ENCODE peak calls at places on chromosomes 5 and 9, in six cellular contexts. U is stomach, K is GM10248, P is HCT116, H is Peyer's patch, F is WERI-Rb-1. S is an unnamed sample.

GRCh38 chr5:68406767-68407232 is 191.2 kb downstream of the PIK3R1 start:
- DNase-seq in F (no peak), P (no peak), K (peak), U (peak), H (peak), S (no peak)

GRCh38 chr5:180596115-180596667 is 4.9 kb upstream of the SCGB3A1 start:
- DNase-seq in F (no peak), K (no peak), P (no peak), U (peak), H (peak), S (no peak)

GRCh38 chr5:160556886-160557285 is 135.2 kb downstream of the PTTG1 start:
- DNase-seq in F (no peak), K (no peak), P (no peak), U (no peak), H (no peak), S (no peak)

GRCh38 chr5:173602423-173602822 is 14.0 kb downstream of the BOD1 start:
- DNase-seq in H (no peak), U (no peak), P (no peak), K (no peak), F (no peak), S (no peak)

GRCh38 chr5:115549154-115549553 is 4.6 kb upstream of the FEM1C start:
- DNase-seq in U (no peak), K (peak), P (peak), F (peak), H (no peak), S (no peak)

GRCh38 chr9:38419216-38419615 is 5.0 kb downstream of the IGFBPL1 start:
- DNase-seq in H (no peak), F (no peak), K (no peak), U (no peak), P (no peak), S (no peak)

GRCh38 chr5:89255845-89256463 is 373.0 kb upstream of the MEF2C start:
- DNase-seq in P (peak), U (no peak), K (no peak), F (no peak), H (no peak), S (no peak)

GRCh38 chr5:93572101-93572772 is 8.8 kb downstream of the NR2F1-AS1 start:
- DNase-seq in K (no peak), H (no peak), F (no peak), U (no peak), P (no peak), S (no peak)

GRCh38 chr9:134366223-134367031 is 40.2 kb downstream of the RXRA start:
- DNase-seq in F (no peak), K (no peak), U (peak), P (no peak), H (peak), S (no peak)

GRCh38 chr9:130665431-130666392 is 1.3 kb downstream of the PRDM12 start:
- DNase-seq in U (no peak), H (no peak), K (no peak), P (no peak), F (peak), S (no peak)

GRCh38 chr9:129164246-129164930 is 13.7 kb downstream of the IER5L start:
- DNase-seq in F (no peak), U (peak), H (peak), K (no peak), P (no peak), S (no peak)

GRCh38 chr9:112355305-112355953 is 22.0 kb upstream of the PTBP3 start:
- DNase-seq in K (peak), F (no peak), U (no peak), P (no peak), H (no peak), S (no peak)

GRCh38 chr9:136295055-136295454 is 8.8 kb downstream of the CCDC187 start:
- DNase-seq in P (no peak), K (no peak), H (no peak), F (no peak), U (no peak), S (no peak)

GRCh38 chr9:749712-750111 is 91.8 kb upstream of the DMRT1 start:
- DNase-seq in H (peak), K (no peak), F (no peak), U (no peak), P (no peak), S (no peak)

GRCh38 chr9:89601306-89601705 is 3.5 kb upstream of the GADD45G start:
- DNase-seq in K (no peak), F (no peak), P (no peak), U (no peak), H (no peak), S (no peak)

GRCh38 chr5:111070272-111071134 is 1.0 kb upstream of the TSLP start:
- DNase-seq in H (no peak), K (peak), U (peak), F (peak), P (no peak), S (no peak)

GRCh38 chr5:154482528-154483449 is 4.8 kb upstream of the HAND1 start:
- DNase-seq in P (no peak), U (no peak), H (no peak), K (no peak), F (no peak), S (no peak)

GRCh38 chr5:25669645-25670401 is 1025.0 kb upstream of the CDH10 start:
- DNase-seq in K (no peak), P (no peak), H (no peak), U (no peak), F (no peak), S (no peak)

GRCh38 chr5:147208134-147208533 is 26.7 kb upstream of the STK32A start:
- DNase-seq in U (no peak), P (no peak), K (no peak), F (no peak), H (no peak), S (no peak)

GRCh38 chr9:16542290-16542689 is 328.2 kb downstream of the BNC2 start:
- DNase-seq in F (no peak), K (no peak), P (no peak), U (no peak), H (no peak), S (no peak)

GRCh38 chr5:1570975-1571374 is 47.2 kb upstream of the LPCAT1 start:
- DNase-seq in K (no peak), U (no peak), H (peak), P (no peak), F (no peak), S (no peak)

GRCh38 chr5:155087036-155087435 is 73.5 kb downstream of the KIF4B start:
- DNase-seq in F (no peak), K (no peak), U (no peak), P (no peak), H (no peak), S (no peak)

GRCh38 chr5:165525268-165525667 is 2019.8 kb downstream of the MAT2B start:
- DNase-seq in F (no peak), K (no peak), H (no peak), P (no peak), U (no peak), S (no peak)

GRCh38 chr5:135213466-135214239 is 179.6 kb upstream of the PITX1 start:
- DNase-seq in K (no peak), F (peak), H (peak), P (no peak), U (peak), S (no peak)

GRCh38 chr5:43422143-43422542 is 10.0 kb upstream of the CCL28 start:
- DNase-seq in H (peak), P (no peak), F (no peak), U (peak), K (no peak), S (no peak)

GRCh38 chr9:79623799-79624721 is 52.3 kb downstream of the TLE4 start:
- DNase-seq in K (peak), P (no peak), F (no peak), H (peak), U (no peak), S (peak)

GRCh38 chr5:145938699-145939531 is 2.5 kb downstream of the SH3RF2 start:
- DNase-seq in U (no peak), F (no peak), H (no peak), P (no peak), K (no peak), S (no peak)

GRCh38 chr5:7405277-7405676 is 9.3 kb downstream of the ADCY2 start:
- DNase-seq in F (peak), H (no peak), K (no peak), P (no peak), U (no peak), S (no peak)

GRCh38 chr9:77131411-77131810 is 45.9 kb upstream of the VPS13A start:
- DNase-seq in H (no peak), F (no peak), K (no peak), U (no peak), P (no peak), S (no peak)

GRCh38 chr9:97271292-97271691 is 36.2 kb upstream of the CCDC180 start:
- DNase-seq in K (no peak), U (no peak), H (no peak), F (no peak), P (no peak), S (no peak)

GRCh38 chr9:69317081-69317480 is 7.9 kb upstream of the ENTREP1 start:
- DNase-seq in P (no peak), F (no peak), U (no peak), H (no peak), K (no peak), S (no peak)

DNA sequence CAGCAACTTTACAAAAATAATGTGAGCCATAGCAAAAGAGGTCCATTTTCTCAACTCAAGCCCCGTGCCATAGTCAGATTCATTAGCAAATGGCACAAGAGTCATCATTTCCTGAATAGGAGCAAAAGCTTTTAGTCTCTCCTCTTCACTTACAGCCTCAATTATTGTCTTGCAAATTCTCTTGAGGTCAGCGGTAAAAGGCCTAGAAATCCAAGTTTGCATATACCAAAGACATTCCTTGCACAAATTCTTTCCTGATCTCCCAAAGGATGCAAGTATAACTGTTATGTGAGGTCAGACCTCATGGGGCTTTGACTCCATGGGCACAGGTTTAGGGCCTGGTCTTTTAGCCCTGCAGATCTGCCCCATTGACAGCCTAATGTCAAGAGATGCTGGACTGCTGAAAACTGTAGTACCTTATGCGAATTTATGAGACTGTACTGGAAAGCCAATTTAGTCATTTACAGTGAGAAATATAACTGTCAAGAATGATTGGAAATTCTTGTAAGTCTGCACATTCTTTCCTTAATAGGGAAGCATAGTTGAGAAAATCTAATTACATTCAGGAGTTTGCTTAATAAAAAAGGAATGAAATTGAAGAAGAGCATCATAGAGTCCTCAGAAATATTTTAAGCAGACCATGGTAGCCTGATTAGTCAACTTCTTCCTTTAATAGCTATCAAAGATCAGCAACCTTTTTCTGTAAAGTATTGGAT is 45.4 kb downstream of the GCNT4 start:
- DNase-seq in K (no peak), P (no peak), U (no peak), F (no peak), H (no peak), S (no peak)
- TF ChIP-seq CTCF in K (no peak), P (no peak), U (no peak), F (no peak), H (no peak), S (no peak)

DNA sequence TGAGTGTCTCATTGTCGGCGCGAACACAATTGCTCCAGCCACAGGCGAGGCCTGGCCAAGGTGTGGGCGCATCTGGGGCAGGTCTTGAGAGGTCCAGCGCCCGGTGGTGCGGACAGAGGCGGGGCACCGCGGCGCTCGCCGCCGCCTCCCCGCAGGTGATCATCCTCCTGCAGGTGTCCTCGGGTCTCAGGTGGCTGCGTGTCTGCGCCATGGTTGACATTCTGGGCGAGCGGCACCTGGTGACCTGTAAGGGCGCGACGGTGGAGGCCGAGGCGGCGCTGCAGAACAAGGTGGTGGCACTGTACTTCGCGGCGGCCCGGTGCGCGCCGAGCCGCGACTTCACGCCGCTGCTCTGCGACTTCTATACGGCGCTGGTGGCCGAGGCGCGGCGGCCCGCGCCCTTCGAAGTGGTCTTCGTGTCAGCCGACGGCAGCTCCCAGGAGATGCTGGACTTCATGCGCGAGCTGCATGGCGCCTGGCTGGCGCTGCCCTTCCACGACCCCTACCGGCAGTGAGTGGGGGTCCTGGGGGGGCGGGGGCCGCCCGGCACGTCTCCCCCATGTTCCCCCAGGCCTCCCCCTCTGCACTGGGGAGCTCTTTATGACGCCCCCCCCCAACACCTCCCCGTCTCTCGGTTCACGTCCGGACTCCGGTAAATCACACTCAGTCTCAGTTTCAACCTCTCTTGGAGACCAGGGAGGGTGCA is 401 bp downstream of the NXNL2 start:
- DNase-seq in K (no peak), U (peak), P (no peak), H (no peak), F (no peak), S (no peak)
- TF ChIP-seq CTCF in K (no peak), U (no peak), P (no peak), H (no peak), F (peak), S (no peak)

GRCh38 chr5:140075371-140075770 is 32.3 kb upstream of the NRG2 start:
- DNase-seq in F (no peak), U (no peak), P (no peak), H (no peak), K (no peak), S (no peak)
- TF ChIP-seq CTCF in F (no peak), U (no peak), P (peak), H (no peak), K (no peak), S (no peak)

GRCh38 chr9:101587644-101588043 is 7.1 kb downstream of the PPP3R2 start:
- DNase-seq in F (no peak), K (no peak), H (no peak), U (no peak), P (no peak), S (no peak)

GRCh38 chr9:101594796-101595195 is at the start of gene PPP3R2:
- DNase-seq in H (no peak), F (no peak), U (no peak), P (no peak), K (no peak), S (no peak)

GRCh38 chr9:101592788-101593187 is 2.0 kb downstream of the PPP3R2 start:
- DNase-seq in U (no peak), H (no peak), F (no peak), P (no peak), K (no peak), S (no peak)

GRCh38 chr9:101593345-101593744 is 1.4 kb downstream of the PPP3R2 start:
- DNase-seq in P (no peak), F (no peak), H (no peak), U (no peak), K (no peak), S (no peak)
- TF ChIP-seq CTCF in P (peak), F (peak), H (no peak), U (no peak), K (no peak), S (no peak)

GRCh38 chr9:37262410-37262809 is 142.0 kb downstream of the ZCCHC7 start:
- DNase-seq in K (no peak), P (no peak), H (no peak), U (no peak), F (peak), S (no peak)
- TF ChIP-seq CTCF in K (peak), P (peak), H (peak), U (peak), F (peak), S (no peak)

GRCh38 chr9:124036578-124036977 is 25.0 kb downstream of the LHX2 start:
- DNase-seq in P (no peak), F (no peak), K (no peak), H (no peak), U (no peak), S (no peak)

GRCh38 chr9:124038239-124038638 is 26.7 kb downstream of the LHX2 start:
- DNase-seq in K (no peak), U (no peak), P (no peak), H (no peak), F (no peak), S (no peak)

GRCh38 chr9:124038790-124039633 is 27.4 kb downstream of the LHX2 start:
- DNase-seq in H (no peak), K (no peak), F (no peak), U (no peak), P (no peak), S (no peak)

GRCh38 chr9:124040186-124040920 is 28.8 kb downstream of the LHX2 start:
- DNase-seq in P (no peak), U (no peak), K (no peak), H (no peak), F (peak), S (no peak)

DNA sequence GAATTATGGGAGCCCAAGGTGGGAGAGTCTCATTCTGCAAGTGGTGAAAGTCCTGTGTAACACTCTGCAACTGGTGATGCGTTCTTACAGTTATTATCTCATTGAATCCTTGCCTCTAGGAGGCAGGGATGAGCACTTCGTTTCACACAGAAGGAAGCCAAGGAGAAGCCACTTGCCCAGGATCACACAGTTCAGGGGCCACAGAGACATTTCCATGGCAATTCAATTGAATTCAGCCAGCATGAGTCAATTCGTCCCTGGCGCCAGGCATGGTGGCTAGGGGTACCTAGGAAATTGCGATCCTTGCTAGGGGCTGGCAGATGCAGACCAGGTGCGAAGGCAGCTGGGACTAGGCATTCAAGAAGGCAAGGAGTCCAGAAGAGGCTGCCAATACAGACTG is 26.2 kb downstream of the LHX2 start:
- DNase-seq in P (peak), H (no peak), F (no peak), K (no peak), U (no peak), S (no peak)
- TF ChIP-seq CTCF in P (peak), H (no peak), F (peak), K (no peak), U (no peak), S (no peak)

GRCh38 chr9:121441163-121441562 is 58.5 kb downstream of the GGTA1 start:
- DNase-seq in H (no peak), U (no peak), F (no peak), P (no peak), K (no peak), S (no peak)

GRCh38 chr9:121450241-121450640 is 49.4 kb downstream of the GGTA1 start:
- DNase-seq in U (no peak), P (no peak), K (no peak), F (no peak), H (no peak), S (no peak)

GRCh38 chr9:121447341-121447834 is 52.3 kb downstream of the GGTA1 start:
- DNase-seq in U (no peak), K (no peak), F (no peak), P (no peak), H (no peak), S (no peak)

GRCh38 chr9:121449786-121450185 is 49.9 kb downstream of the GGTA1 start:
- DNase-seq in F (no peak), K (no peak), P (no peak), U (no peak), H (no peak), S (no peak)

GRCh38 chr9:121445986-121446385 is 53.7 kb downstream of the GGTA1 start:
- DNase-seq in U (no peak), K (no peak), H (no peak), F (no peak), P (peak), S (no peak)
- TF ChIP-seq CTCF in U (no peak), K (no peak), H (no peak), F (peak), P (peak), S (no peak)

DNA sequence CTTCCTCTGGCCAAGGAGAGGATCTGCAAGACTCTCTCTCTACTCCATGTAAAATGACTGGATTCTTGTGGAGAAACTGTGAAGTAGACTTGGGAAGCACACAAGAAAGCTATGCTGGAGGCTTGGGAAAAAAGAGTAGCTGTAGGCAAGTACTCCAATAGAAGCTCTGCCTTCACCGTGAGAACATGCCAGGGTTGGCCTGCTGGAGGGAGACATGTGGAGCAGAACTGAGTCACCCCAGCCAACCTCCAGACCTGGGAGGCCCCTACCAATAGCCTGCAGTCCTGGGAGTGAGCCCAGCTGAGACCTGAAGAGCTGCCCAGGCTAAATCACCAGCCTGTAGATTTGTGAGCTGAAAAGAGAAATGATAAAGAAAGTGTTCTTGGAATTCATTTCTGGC is 66.6 kb downstream of the DEPDC1B start:
- DNase-seq in K (no peak), H (no peak), P (no peak), U (no peak), F (no peak), S (no peak)
- TF ChIP-seq CTCF in K (no peak), H (no peak), P (no peak), U (no peak), F (no peak), S (no peak)

S was measured in natural killer cell.